ENCODE peak calls at places on chromosomes 6 and 20, in eight cellular contexts. R, W, B, M, D, P, G and J are unnamed samples.

GRCh38 chr6:117919775-117920492 is 12.9 kb downstream of the SLC35F1 start:
- DNase-seq in R (peak), W (no peak), B (no peak), M (no peak), D (peak), P (no peak), G (peak), J (no peak)

GRCh38 chr6:127332383-127332961 is 10.9 kb downstream of the ECHDC1 start:
- DNase-seq in R (peak), W (no peak), B (no peak), M (no peak), D (no peak), P (no peak), G (no peak), J (no peak)

GRCh38 chr6:145116591-145117178 is 618.6 kb downstream of the EPM2A start:
- DNase-seq in R (no peak), W (no peak), B (no peak), M (peak), D (no peak), P (no peak), G (no peak), J (no peak)

GRCh38 chr6:130460934-130461333 is 95.1 kb downstream of the TMEM200A start:
- DNase-seq in R (no peak), W (no peak), B (no peak), M (no peak), D (no peak), P (no peak), G (no peak), J (no peak)

GRCh38 chr6:30826961-30827342 is 57.4 kb upstream of the DDR1 start:
- DNase-seq in R (no peak), W (no peak), B (no peak), M (peak), D (no peak), P (no peak), G (no peak), J (no peak)

GRCh38 chr20:33685328-33686007 is 717 bp downstream of the E2F1 start:
- DNase-seq in R (peak), W (peak), B (no peak), M (peak), D (no peak), P (no peak), G (peak), J (peak)

GRCh38 chr20:44941292-44941691 is 18.9 kb downstream of the TOMM34 start:
- DNase-seq in R (no peak), W (no peak), B (no peak), M (no peak), D (no peak), P (no peak), G (no peak), J (no peak)

GRCh38 chr6:170208171-170208601 is 82.7 kb downstream of the DLL1 start:
- DNase-seq in R (no peak), W (no peak), B (no peak), M (no peak), D (no peak), P (no peak), G (no peak), J (no peak)

GRCh38 chr20:7171911-7172310 is 404.4 kb downstream of the BMP2 start:
- DNase-seq in R (peak), W (no peak), B (no peak), M (peak), D (no peak), P (no peak), G (no peak), J (no peak)

GRCh38 chr6:11251553-11252358 is 19.3 kb upstream of the NEDD9 start:
- DNase-seq in R (no peak), W (no peak), B (no peak), M (peak), D (peak), P (peak), G (no peak), J (no peak)

GRCh38 chr6:113120214-113120576 is 737.0 kb upstream of the MARCKS start:
- DNase-seq in R (peak), W (no peak), B (no peak), M (peak), D (no peak), P (peak), G (peak), J (no peak)

GRCh38 chr6:118569498-118569897 is 21.4 kb downstream of the PLN start:
- DNase-seq in R (no peak), W (no peak), B (no peak), M (no peak), D (no peak), P (no peak), G (no peak), J (no peak)

GRCh38 chr6:2507638-2508037 is 243.1 kb downstream of the MYLK4 start:
- DNase-seq in R (no peak), W (no peak), B (no peak), M (no peak), D (no peak), P (no peak), G (no peak), J (no peak)

GRCh38 chr6:8183266-8183665 is 80.9 kb upstream of the EEF1E1 start:
- DNase-seq in R (no peak), W (no peak), B (no peak), M (no peak), D (no peak), P (no peak), G (no peak), J (no peak)

GRCh38 chr6:6736753-6737654 is 148.5 kb downstream of the LY86 start:
- DNase-seq in R (peak), W (no peak), B (no peak), M (no peak), D (no peak), P (no peak), G (peak), J (no peak)

GRCh38 chr6:35015996-35016395 is 125.1 kb downstream of the TCP11 start:
- DNase-seq in R (no peak), W (no peak), B (no peak), M (no peak), D (no peak), P (peak), G (no peak), J (no peak)

GRCh38 chr6:69427882-69428281 is 368.9 kb downstream of the LMBRD1 start:
- DNase-seq in R (peak), W (no peak), B (no peak), M (no peak), D (no peak), P (no peak), G (no peak), J (no peak)

GRCh38 chr6:111263837-111264236 is 176.5 kb downstream of the SLC16A10 start:
- DNase-seq in R (no peak), W (no peak), B (no peak), M (peak), D (no peak), P (peak), G (peak), J (no peak)

GRCh38 chr6:130466744-130467052 is 100.9 kb downstream of the TMEM200A start:
- DNase-seq in R (peak), W (no peak), B (no peak), M (no peak), D (no peak), P (peak), G (no peak), J (no peak)

GRCh38 chr20:9515211-9515580 is 806 bp downstream of the LAMP5 start:
- DNase-seq in R (no peak), W (no peak), B (no peak), M (no peak), D (no peak), P (no peak), G (no peak), J (no peak)

GRCh38 chr6:37314803-37315515 is 38.8 kb upstream of the RNF8 start:
- DNase-seq in R (peak), W (peak), B (peak), M (peak), D (no peak), P (peak), G (peak), J (peak)

GRCh38 chr6:51928320-51928719 is 159.1 kb downstream of the PKHD1 start:
- DNase-seq in R (no peak), W (no peak), B (no peak), M (no peak), D (no peak), P (no peak), G (no peak), J (peak)

GRCh38 chr6:21111399-21111725 is 482.2 kb upstream of the SOX4 start:
- DNase-seq in R (peak), W (no peak), B (no peak), M (peak), D (no peak), P (peak), G (no peak), J (no peak)

GRCh38 chr6:165231177-165231576 is 78.2 kb downstream of the C6orf118 start:
- DNase-seq in R (no peak), W (no peak), B (no peak), M (no peak), D (no peak), P (no peak), G (no peak), J (no peak)